ENCODE peak calls at places on chromosomes 7 and 10, in ten cellular contexts. N is heart right ventricle, Z is right lobe of liver, M is mucosa of descending colon, L is neural progenitor cell, T is progenitor cell of endocrine pancreas, J is GM13976, D is OCI-LY7, K is testis, Y is A549. W is an unnamed sample.
A peak's percentile ranks its signal among the peaks of the same experiment; 100 is the strongest.

GRCh38 chr10:97494863-97495506 is 3.2 kb downstream of the MMS19 start:
- DNase-seq in N (no peak), Z (no peak), M (no peak), L (peak; percentile 13), T (no peak), J (no peak), D (peak; percentile 52), K (no peak), Y (no peak), W (no peak)

GRCh38 chr10:58177362-58177947 is 90.2 kb downstream of the IPMK start:
- DNase-seq in N (no peak), Z (no peak), M (no peak), L (no peak), T (no peak), J (peak; percentile 19), D (peak; percentile 35), K (no peak), Y (peak; percentile 16), W (no peak)

GRCh38 chr10:78042752-78043104 is 9.1 kb downstream of the RPS24 start:
- DNase-seq in N (no peak), Z (no peak), M (no peak), L (no peak), T (no peak), J (no peak), D (no peak), K (no peak), Y (no peak), W (no peak)

GRCh38 chr7:33447980-33448379 is 318.6 kb downstream of the BBS9 start:
- DNase-seq in N (peak; percentile 16), Z (no peak), M (no peak), L (no peak), T (no peak), J (no peak), D (no peak), K (no peak), Y (no peak), W (no peak)

GRCh38 chr7:7764515-7765138 is 46.2 kb upstream of the RPA3 start:
- DNase-seq in N (no peak), Z (no peak), M (no peak), L (no peak), T (no peak), J (no peak), D (no peak), K (no peak), Y (no peak), W (no peak)

GRCh38 chr10:106612381-106612780 is 552.1 kb downstream of the SORCS1 start:
- DNase-seq in N (no peak), Z (no peak), M (no peak), L (no peak), T (no peak), J (no peak), D (no peak), K (no peak), Y (no peak), W (no peak)

GRCh38 chr10:69731184-69731583 is 70.5 kb upstream of the COL13A1 start:
- DNase-seq in N (no peak), Z (no peak), M (no peak), L (no peak), T (no peak), J (no peak), D (no peak), K (no peak), Y (no peak), W (no peak)

GRCh38 chr7:80047856-80048459 is 86.7 kb upstream of the GNAI1 start:
- DNase-seq in N (no peak), Z (no peak), M (no peak), L (no peak), T (no peak), J (no peak), D (no peak), K (no peak), Y (peak; percentile 10), W (no peak)

GRCh38 chr10:1170867-1171180 is 114.6 kb downstream of the WDR37 start:
- DNase-seq in N (no peak), Z (peak; percentile 37), M (no peak), L (no peak), T (no peak), J (no peak), D (no peak), K (no peak), Y (no peak), W (no peak)

GRCh38 chr10:70616761-70617160 is 14.2 kb upstream of the PRF1 start:
- DNase-seq in N (no peak), Z (no peak), M (no peak), L (no peak), T (no peak), J (no peak), D (no peak), K (no peak), Y (no peak), W (no peak)

GRCh38 chr7:80642871-80643270 is 4.4 kb downstream of the CD36 start:
- DNase-seq in N (no peak), Z (no peak), M (no peak), L (no peak), T (no peak), J (no peak), D (no peak), K (no peak), Y (no peak), W (no peak)

GRCh38 chr7:55212838-55213237 is 152.3 kb upstream of the LANCL2 start:
- DNase-seq in N (no peak), Z (no peak), M (no peak), L (no peak), T (no peak), J (no peak), D (no peak), K (no peak), Y (no peak), W (no peak)

GRCh38 chr7:131111081-131111576 is 216.5 kb upstream of the MKLN1 start:
- DNase-seq in N (peak; percentile 50), Z (no peak), M (no peak), L (peak; percentile 39), T (no peak), J (no peak), D (peak; percentile 32), K (no peak), Y (peak; percentile 55), W (peak; percentile 68)

GRCh38 chr7:38492010-38492409 is 139.2 kb downstream of the AMPH start:
- DNase-seq in N (no peak), Z (no peak), M (no peak), L (no peak), T (no peak), J (no peak), D (no peak), K (no peak), Y (no peak), W (no peak)

GRCh38 chr10:89952314-89952713 is 250.9 kb downstream of the KIF20B start:
- DNase-seq in N (no peak), Z (no peak), M (no peak), L (no peak), T (no peak), J (no peak), D (no peak), K (no peak), Y (no peak), W (no peak)

GRCh38 chr10:89959433-89960110 is 258.2 kb downstream of the KIF20B start:
- DNase-seq in N (no peak), Z (no peak), M (no peak), L (no peak), T (no peak), J (peak; percentile 11), D (no peak), K (no peak), Y (no peak), W (no peak)

DNA sequence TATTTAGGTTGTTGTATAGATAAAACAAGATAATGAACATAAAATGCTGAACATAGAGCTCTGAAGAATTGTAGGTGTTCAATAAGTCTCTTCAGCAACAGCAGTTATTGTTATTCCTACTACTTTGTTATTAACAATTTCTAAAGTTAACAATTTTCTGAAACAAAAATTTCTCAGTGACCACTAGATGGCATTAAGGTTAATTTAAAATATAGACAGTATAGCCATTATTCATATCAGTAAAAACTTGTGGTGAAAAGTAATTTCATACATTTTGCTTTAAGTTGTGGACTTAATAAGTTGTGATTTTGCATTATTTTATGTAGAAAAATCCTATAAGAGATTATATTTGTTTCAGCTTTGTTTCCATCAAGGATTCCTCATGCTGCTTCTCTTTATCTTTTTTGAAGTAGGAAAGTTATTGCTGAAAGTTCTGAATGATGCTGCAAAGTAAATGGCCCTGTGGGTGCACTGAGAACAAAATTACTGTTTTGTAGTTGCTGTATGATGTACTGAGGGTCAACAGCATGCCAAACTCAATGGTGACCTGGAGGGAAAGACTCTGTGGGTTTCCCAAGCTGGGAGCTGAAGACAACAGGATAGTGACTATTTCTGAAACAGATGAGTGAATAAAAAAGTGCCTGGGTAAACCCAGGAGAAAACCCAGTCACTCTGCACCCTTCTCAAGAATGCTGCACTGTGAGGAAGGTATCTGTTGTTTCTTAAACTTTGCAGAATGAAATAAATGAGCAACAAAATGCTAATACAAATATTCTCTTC is 253.6 kb downstream of the KIF20B start:
- DNase-seq in N (no peak), Z (no peak), M (no peak), L (no peak), T (no peak), J (peak; percentile 44), D (peak; percentile 10), K (no peak), Y (no peak), W (no peak)
- TF ChIP-seq CTCF in N (peak; percentile 39), Z (peak; percentile 46), M (no peak), L (peak; percentile 51), T (peak; percentile 40), J (no peak), D (peak; percentile 87), K (no peak), Y (peak; percentile 48), W (peak; percentile 47)

DNA sequence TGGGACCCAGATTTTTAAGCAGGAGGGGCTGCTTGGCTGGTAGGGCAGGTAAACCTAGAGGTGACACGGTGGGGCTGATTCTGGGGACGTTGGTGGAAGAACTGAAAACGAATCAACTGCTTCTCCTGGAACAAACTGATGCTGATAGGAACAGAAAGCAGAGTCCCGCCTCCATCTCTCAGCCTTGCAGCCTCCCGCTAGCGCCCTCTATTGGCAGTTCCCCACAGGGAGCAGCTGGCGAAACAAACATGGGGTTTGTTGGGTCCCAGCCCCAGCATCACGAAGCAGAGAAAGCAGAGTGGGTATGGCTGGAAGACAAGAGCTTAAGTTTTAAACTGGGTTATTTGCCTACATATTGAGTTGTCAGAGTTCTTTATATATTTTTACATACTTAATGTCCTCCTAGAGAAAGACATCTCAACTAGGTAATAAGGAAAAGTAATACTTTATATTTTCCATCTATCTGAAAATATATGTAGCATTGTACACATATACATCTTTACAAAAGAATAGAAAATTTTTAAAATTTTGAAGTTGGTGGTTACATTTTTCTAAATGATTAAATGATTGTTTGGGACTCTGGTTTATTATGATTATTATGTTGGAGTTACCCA is 42.3 kb upstream of the FOXI2 start:
- DNase-seq in N (no peak), Z (no peak), M (no peak), L (peak; percentile 84), T (peak; percentile 23), J (peak; percentile 29), D (peak; percentile 66), K (peak; percentile 83), Y (peak; percentile 61), W (no peak)
- TF ChIP-seq CTCF in N (peak; percentile 42), Z (no peak), M (peak; percentile 11), L (peak; percentile 83), T (peak; percentile 57), J (peak; percentile 28), D (peak; percentile 84), K (peak; percentile 27), Y (peak; percentile 32), W (peak; percentile 81)

GRCh38 chr10:14173706-14174594 is 156.8 kb downstream of the FRMD4A start:
- DNase-seq in N (no peak), Z (no peak), M (no peak), L (peak; percentile 78), T (no peak), J (no peak), D (no peak), K (no peak), Y (no peak), W (no peak)
- TF ChIP-seq CTCF in N (no peak), Z (no peak), M (no peak), L (no peak), T (no peak), J (no peak), D (no peak), K (no peak), Y (no peak), W (no peak)

GRCh38 chr7:43077285-43077684 is 35.2 kb upstream of the HECW1 start:
- DNase-seq in N (no peak), Z (no peak), M (no peak), L (peak; percentile 42), T (no peak), J (no peak), D (no peak), K (no peak), Y (no peak), W (no peak)
- TF ChIP-seq CTCF in N (no peak), Z (no peak), M (no peak), L (no peak), T (no peak), J (no peak), D (no peak), K (no peak), Y (no peak), W (no peak)